ENCODE peak calls at places on chromosomes 3 and 15, in six cellular contexts. One of them, this sample, is unnamed.

GRCh38 chr15:69000725-69001503 is 13.6 kb upstream of the NOX5 start:
- DNase-seq in A549: no peak
- DNase-seq in fibroblast of pulmonary artery: no peak
- DNase-seq in keratinocyte: no peak
- DNase-seq in GM12865: no peak
- DNase-seq in neural crest cell: no peak
- DNase-seq in this sample: no peak

GRCh38 chr3:144031938-144032337 is 60.3 kb downstream of the DIPK2A start:
- DNase-seq in A549: no peak
- DNase-seq in fibroblast of pulmonary artery: peak
- DNase-seq in keratinocyte: no peak
- DNase-seq in GM12865: no peak
- DNase-seq in neural crest cell: no peak
- DNase-seq in this sample: no peak

GRCh38 chr3:139715736-139716135 is 38.0 kb upstream of the NMNAT3 start:
- DNase-seq in A549: no peak
- DNase-seq in fibroblast of pulmonary artery: no peak
- DNase-seq in keratinocyte: peak
- DNase-seq in GM12865: no peak
- DNase-seq in neural crest cell: no peak
- DNase-seq in this sample: no peak

GRCh38 chr15:67127925-67128324 is 62.5 kb downstream of the SMAD3 start:
- DNase-seq in A549: peak
- DNase-seq in fibroblast of pulmonary artery: peak
- DNase-seq in keratinocyte: peak
- DNase-seq in GM12865: no peak
- DNase-seq in neural crest cell: no peak
- DNase-seq in this sample: no peak

GRCh38 chr3:49641292-49641691 is 32.9 kb upstream of the APEH start:
- DNase-seq in A549: no peak
- DNase-seq in fibroblast of pulmonary artery: no peak
- DNase-seq in keratinocyte: no peak
- DNase-seq in GM12865: no peak
- DNase-seq in neural crest cell: no peak
- DNase-seq in this sample: no peak

GRCh38 chr15:94792166-94792565 is 560.8 kb downstream of the MCTP2 start:
- DNase-seq in A549: no peak
- DNase-seq in fibroblast of pulmonary artery: no peak
- DNase-seq in keratinocyte: peak
- DNase-seq in GM12865: no peak
- DNase-seq in neural crest cell: no peak
- DNase-seq in this sample: no peak

GRCh38 chr3:32662638-32663037 is 22.4 kb upstream of the CNOT10 start:
- DNase-seq in A549: no peak
- DNase-seq in fibroblast of pulmonary artery: no peak
- DNase-seq in keratinocyte: no peak
- DNase-seq in GM12865: no peak
- DNase-seq in neural crest cell: no peak
- DNase-seq in this sample: no peak

GRCh38 chr3:132117642-132118041 is 82.8 kb upstream of the CPNE4 start:
- DNase-seq in A549: no peak
- DNase-seq in fibroblast of pulmonary artery: no peak
- DNase-seq in keratinocyte: no peak
- DNase-seq in GM12865: no peak
- DNase-seq in neural crest cell: no peak
- DNase-seq in this sample: no peak

GRCh38 chr3:152937234-152937633 is 102.3 kb downstream of the P2RY1 start:
- DNase-seq in A549: no peak
- DNase-seq in fibroblast of pulmonary artery: peak
- DNase-seq in keratinocyte: no peak
- DNase-seq in GM12865: no peak
- DNase-seq in neural crest cell: no peak
- DNase-seq in this sample: no peak
- TF ChIP-seq CTCF in A549: no peak
- TF ChIP-seq CTCF in fibroblast of pulmonary artery: peak
- TF ChIP-seq CTCF in keratinocyte: no peak
- TF ChIP-seq CTCF in GM12865: no peak
- TF ChIP-seq CTCF in neural crest cell: no peak
- TF ChIP-seq CTCF in this sample: no peak

DNA sequence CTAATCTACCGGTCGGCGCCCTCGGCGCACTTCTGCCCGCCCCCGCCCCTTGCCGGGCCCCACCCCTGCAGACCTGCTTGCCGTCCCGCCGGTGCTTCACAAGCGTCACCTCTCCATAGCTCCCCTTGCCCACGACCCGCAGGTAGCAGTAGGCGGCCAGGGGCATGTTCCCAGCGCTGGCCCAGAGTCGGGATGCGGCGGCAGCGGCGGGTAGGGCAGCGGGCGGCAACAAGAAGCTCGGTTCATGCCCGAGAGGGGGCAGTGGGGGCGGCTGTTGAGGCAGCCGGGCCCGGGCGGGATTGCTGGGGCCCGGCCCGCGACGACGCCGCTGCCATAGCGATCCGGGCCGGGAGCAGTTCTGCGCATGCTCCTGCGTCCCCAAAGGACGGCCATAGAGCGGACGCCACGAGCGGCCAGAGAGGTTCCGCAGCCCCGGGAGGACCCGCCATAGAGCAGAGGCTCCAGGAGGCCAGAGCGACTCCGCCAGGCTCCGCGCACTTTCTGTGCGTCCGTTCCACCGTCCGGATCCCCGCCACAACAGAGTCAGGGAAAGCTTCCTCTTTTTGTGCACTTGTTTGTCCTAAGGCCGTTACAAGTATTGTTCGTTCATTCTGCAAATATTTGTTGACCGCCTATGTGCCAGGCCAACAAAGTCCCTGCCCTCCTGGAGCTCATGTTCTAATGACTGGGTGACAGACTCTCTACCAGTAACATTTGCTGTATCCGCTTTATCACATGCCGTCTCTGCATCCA is at the start of gene NEK4:
- DNase-seq in A549: peak
- DNase-seq in fibroblast of pulmonary artery: peak
- DNase-seq in keratinocyte: peak
- DNase-seq in GM12865: peak
- DNase-seq in neural crest cell: peak
- DNase-seq in this sample: peak
- TF ChIP-seq CTCF in A549: no peak
- TF ChIP-seq CTCF in fibroblast of pulmonary artery: no peak
- TF ChIP-seq CTCF in keratinocyte: no peak
- TF ChIP-seq CTCF in GM12865: no peak
- TF ChIP-seq CTCF in neural crest cell: no peak
- TF ChIP-seq CTCF in this sample: no peak

GRCh38 chr3:106247902-106248684 is 379.3 kb upstream of the CBLB start:
- DNase-seq in A549: no peak
- DNase-seq in fibroblast of pulmonary artery: no peak
- DNase-seq in keratinocyte: no peak
- DNase-seq in GM12865: peak
- DNase-seq in neural crest cell: no peak
- DNase-seq in this sample: no peak
- TF ChIP-seq CTCF in A549: no peak
- TF ChIP-seq CTCF in fibroblast of pulmonary artery: no peak
- TF ChIP-seq CTCF in keratinocyte: no peak
- TF ChIP-seq CTCF in GM12865: no peak
- TF ChIP-seq CTCF in neural crest cell: no peak
- TF ChIP-seq CTCF in this sample: no peak

DNA sequence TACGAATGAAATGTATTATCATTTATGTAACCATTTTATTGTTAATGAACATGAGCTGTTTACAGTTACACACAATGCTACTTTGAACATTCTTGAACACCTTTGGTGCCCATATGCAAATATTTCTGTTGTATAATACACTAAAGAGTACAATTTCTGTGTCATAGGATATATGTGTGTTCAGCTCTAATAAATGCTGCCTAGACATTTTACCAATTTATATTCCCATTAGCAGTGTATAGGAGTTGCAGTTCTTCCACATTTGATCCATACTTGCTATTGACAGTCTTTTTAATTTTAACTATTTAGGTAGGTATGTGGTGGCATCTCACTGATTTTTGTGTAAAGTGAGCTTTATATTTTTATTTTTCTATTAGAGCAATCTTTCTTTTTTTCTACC is 331.8 kb downstream of the ZIC1 start:
- DNase-seq in A549: no peak
- DNase-seq in fibroblast of pulmonary artery: no peak
- DNase-seq in keratinocyte: no peak
- DNase-seq in GM12865: no peak
- DNase-seq in neural crest cell: no peak
- DNase-seq in this sample: no peak
- TF ChIP-seq CTCF in A549: no peak
- TF ChIP-seq CTCF in fibroblast of pulmonary artery: no peak
- TF ChIP-seq CTCF in keratinocyte: no peak
- TF ChIP-seq CTCF in GM12865: no peak
- TF ChIP-seq CTCF in neural crest cell: no peak
- TF ChIP-seq CTCF in this sample: no peak

GRCh38 chr15:93366387-93367100 is 277.5 kb upstream of the RGMA start:
- DNase-seq in A549: no peak
- DNase-seq in fibroblast of pulmonary artery: no peak
- DNase-seq in keratinocyte: no peak
- DNase-seq in GM12865: no peak
- DNase-seq in neural crest cell: no peak
- DNase-seq in this sample: no peak

DNA sequence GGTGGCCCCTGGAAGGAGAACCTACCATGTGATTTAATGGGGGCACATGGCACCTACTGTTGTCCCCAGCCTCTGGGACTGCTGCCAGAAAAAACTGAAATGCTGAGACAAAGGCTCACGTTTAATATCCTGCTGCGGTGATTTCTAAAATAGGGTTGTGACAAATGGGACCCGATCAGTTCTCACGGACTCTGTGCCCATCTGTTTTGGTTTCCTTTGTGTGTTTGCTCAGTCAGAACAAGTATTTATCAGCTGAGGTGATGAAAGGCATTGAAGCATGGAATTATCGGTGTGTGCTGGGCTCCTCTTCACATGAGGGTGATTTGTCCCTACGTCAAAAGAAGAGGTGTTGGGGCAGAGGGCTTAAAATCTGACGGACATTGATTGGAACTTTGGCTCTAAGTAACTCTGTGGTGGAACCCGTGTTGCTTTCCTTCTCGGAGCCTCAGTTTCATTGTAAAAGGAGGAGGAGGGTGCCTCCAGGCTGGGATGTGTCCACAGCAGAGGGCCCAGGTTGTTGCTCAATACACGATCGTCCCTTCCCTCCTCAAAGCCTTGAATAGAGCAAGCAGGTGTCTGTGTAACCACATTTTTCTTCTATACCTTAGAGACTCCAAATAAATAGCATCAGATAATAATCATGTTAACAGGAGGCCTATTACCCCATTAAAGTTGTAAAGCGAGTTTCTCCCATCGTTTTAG is 283.3 kb upstream of the RGMA start:
- DNase-seq in A549: no peak
- DNase-seq in fibroblast of pulmonary artery: no peak
- DNase-seq in keratinocyte: no peak
- DNase-seq in GM12865: no peak
- DNase-seq in neural crest cell: no peak
- DNase-seq in this sample: no peak
- TF ChIP-seq CTCF in A549: no peak
- TF ChIP-seq CTCF in fibroblast of pulmonary artery: no peak
- TF ChIP-seq CTCF in keratinocyte: no peak
- TF ChIP-seq CTCF in GM12865: no peak
- TF ChIP-seq CTCF in neural crest cell: no peak
- TF ChIP-seq CTCF in this sample: no peak

DNA sequence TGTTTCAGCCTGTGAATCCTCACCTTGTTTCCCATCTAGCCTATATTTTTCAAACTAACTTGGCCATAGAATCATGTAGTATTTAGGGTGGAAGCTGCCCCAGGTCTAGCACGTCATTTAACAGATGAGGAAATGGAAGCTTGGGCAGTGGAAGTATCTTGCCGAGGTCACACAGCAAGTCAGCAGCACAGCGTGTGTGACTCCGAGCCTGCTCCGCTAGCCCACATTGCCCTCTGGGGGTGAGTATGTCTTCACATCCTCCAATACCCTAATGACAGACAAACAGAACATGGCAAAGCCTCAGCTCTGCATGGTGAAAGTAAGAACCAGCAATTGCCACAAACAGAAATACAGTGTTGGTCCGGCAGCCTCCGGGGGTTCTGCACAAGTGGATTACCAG is 2.2 kb upstream of the CCR5 start:
- DNase-seq in A549: no peak
- DNase-seq in fibroblast of pulmonary artery: no peak
- DNase-seq in keratinocyte: no peak
- DNase-seq in GM12865: peak
- DNase-seq in neural crest cell: no peak
- DNase-seq in this sample: peak
- TF ChIP-seq CTCF in A549: no peak
- TF ChIP-seq CTCF in fibroblast of pulmonary artery: no peak
- TF ChIP-seq CTCF in keratinocyte: peak
- TF ChIP-seq CTCF in GM12865: peak
- TF ChIP-seq CTCF in neural crest cell: peak
- TF ChIP-seq CTCF in this sample: peak

GRCh38 chr3:65751123-65751700 is 287.5 kb downstream of the MAGI1 start:
- DNase-seq in A549: peak
- DNase-seq in fibroblast of pulmonary artery: peak
- DNase-seq in keratinocyte: no peak
- DNase-seq in GM12865: peak
- DNase-seq in neural crest cell: peak
- DNase-seq in this sample: no peak
- TF ChIP-seq CTCF in A549: peak
- TF ChIP-seq CTCF in fibroblast of pulmonary artery: peak
- TF ChIP-seq CTCF in keratinocyte: peak
- TF ChIP-seq CTCF in GM12865: peak
- TF ChIP-seq CTCF in neural crest cell: peak
- TF ChIP-seq CTCF in this sample: peak

GRCh38 chr3:52218953-52219650 is 6.3 kb downstream of the TLR9 start:
- DNase-seq in A549: no peak
- DNase-seq in fibroblast of pulmonary artery: peak
- DNase-seq in keratinocyte: no peak
- DNase-seq in GM12865: no peak
- DNase-seq in neural crest cell: no peak
- DNase-seq in this sample: no peak
- TF ChIP-seq CTCF in A549: no peak
- TF ChIP-seq CTCF in fibroblast of pulmonary artery: peak
- TF ChIP-seq CTCF in keratinocyte: no peak
- TF ChIP-seq CTCF in GM12865: no peak
- TF ChIP-seq CTCF in neural crest cell: no peak
- TF ChIP-seq CTCF in this sample: no peak

GRCh38 chr3:40262331-40262730 is 47.2 kb upstream of the EIF1B start:
- DNase-seq in A549: no peak
- DNase-seq in fibroblast of pulmonary artery: no peak
- DNase-seq in keratinocyte: no peak
- DNase-seq in GM12865: no peak
- DNase-seq in neural crest cell: no peak
- DNase-seq in this sample: no peak

GRCh38 chr3:40258064-40258463 is 51.4 kb upstream of the EIF1B start:
- DNase-seq in A549: no peak
- DNase-seq in fibroblast of pulmonary artery: no peak
- DNase-seq in keratinocyte: no peak
- DNase-seq in GM12865: no peak
- DNase-seq in neural crest cell: no peak
- DNase-seq in this sample: no peak

GRCh38 chr3:40254898-40255297 is 54.6 kb upstream of the EIF1B start:
- DNase-seq in A549: no peak
- DNase-seq in fibroblast of pulmonary artery: no peak
- DNase-seq in keratinocyte: no peak
- DNase-seq in GM12865: no peak
- DNase-seq in neural crest cell: no peak
- DNase-seq in this sample: no peak

GRCh38 chr3:40255532-40255931 is 54.0 kb upstream of the EIF1B start:
- DNase-seq in A549: no peak
- DNase-seq in fibroblast of pulmonary artery: no peak
- DNase-seq in keratinocyte: no peak
- DNase-seq in GM12865: no peak
- DNase-seq in neural crest cell: no peak
- DNase-seq in this sample: no peak

GRCh38 chr3:40258555-40258954 is 51.0 kb upstream of the EIF1B start:
- DNase-seq in A549: no peak
- DNase-seq in fibroblast of pulmonary artery: peak
- DNase-seq in keratinocyte: peak
- DNase-seq in GM12865: no peak
- DNase-seq in neural crest cell: no peak
- DNase-seq in this sample: no peak
- TF ChIP-seq CTCF in A549: no peak
- TF ChIP-seq CTCF in fibroblast of pulmonary artery: no peak
- TF ChIP-seq CTCF in keratinocyte: peak
- TF ChIP-seq CTCF in GM12865: no peak
- TF ChIP-seq CTCF in neural crest cell: no peak
- TF ChIP-seq CTCF in this sample: no peak

This sample was measured in GM12864.